ENCODE peak calls at places on chromosomes 6 and 20, in five cellular contexts. Y is upper lobe of right lung, V is astrocyte of the spinal cord, J is cardiac fibroblast, C is fibroblast of lung. W is an unnamed sample.
A peak's percentile ranks its signal among the peaks of the same experiment; 100 is the strongest.

GRCh38 chr6:138194221-138194620 is 24.1 kb downstream of the PBOV1 start:
- DNase-seq in Y (peak; percentile 78), C (no peak), J (no peak), V (no peak), W (no peak)

GRCh38 chr6:158867381-158868121 is 48.4 kb upstream of the EZR start:
- DNase-seq in C (no peak), Y (no peak), J (no peak), V (no peak), W (no peak)

GRCh38 chr20:34561661-34562060 is 3.1 kb downstream of the MAP1LC3A start:
- DNase-seq in Y (no peak), V (no peak), C (no peak), J (no peak), W (no peak)

GRCh38 chr6:36727491-36728021 is 29.9 kb downstream of the RAB44 start:
- DNase-seq in V (peak; percentile 42), J (peak; percentile 23), Y (no peak), C (no peak), W (peak; percentile 24)

GRCh38 chr20:840503-840857 is 7.0 kb downstream of the FAM110A start:
- DNase-seq in C (no peak), V (no peak), Y (no peak), J (no peak), W (no peak)

GRCh38 chr6:77470983-77471382 is 7.7 kb upstream of the HTR1B start:
- DNase-seq in C (no peak), V (no peak), J (peak; percentile 35), Y (no peak), W (no peak)

GRCh38 chr6:2854394-2854982 is 12.8 kb upstream of the SERPINB1 start:
- DNase-seq in V (no peak), Y (no peak), C (no peak), J (peak; percentile 92), W (no peak)

GRCh38 chr6:61867635-61868034 is 418.4 kb downstream of the KHDRBS2 start:
- DNase-seq in C (no peak), Y (no peak), V (no peak), J (no peak), W (no peak)

GRCh38 chr6:150981095-150981494 is 115.6 kb downstream of the MTHFD1L start:
- DNase-seq in Y (no peak), V (peak; percentile 28), C (no peak), J (no peak), W (no peak)

GRCh38 chr6:15310680-15311079 is 64.8 kb downstream of the JARID2 start:
- DNase-seq in C (no peak), Y (no peak), V (no peak), J (no peak), W (no peak)

GRCh38 chr6:49856282-49856681 is 10.1 kb downstream of the CRISP1 start:
- DNase-seq in V (no peak), J (no peak), Y (no peak), C (no peak), W (no peak)

GRCh38 chr20:41204304-41205265 is 67.2 kb downstream of the PLCG1 start:
- DNase-seq in V (no peak), C (no peak), Y (no peak), J (no peak), W (no peak)

GRCh38 chr6:112362827-112363565 is 15.9 kb downstream of the RFPL4B start:
- DNase-seq in Y (no peak), J (peak; percentile 23), C (no peak), V (no peak), W (no peak)

GRCh38 chr20:40763646-40764295 is 74.7 kb upstream of the MAFB start:
- DNase-seq in J (no peak), Y (no peak), V (peak; percentile 15), C (peak; percentile 54), W (no peak)

GRCh38 chr20:58619847-58620431 is 31.1 kb upstream of the STX16 start:
- DNase-seq in V (no peak), C (no peak), J (no peak), Y (no peak), W (no peak)

GRCh38 chr20:58624687-58625086 is 26.4 kb upstream of the STX16 start:
- DNase-seq in C (no peak), J (no peak), Y (no peak), V (no peak), W (no peak)

GRCh38 chr20:58622671-58623578 is 28.2 kb upstream of the STX16 start:
- DNase-seq in C (no peak), V (peak; percentile 84), J (peak; percentile 49), Y (no peak), W (no peak)

GRCh38 chr20:58623579-58624473 is 27.3 kb upstream of the STX16 start:
- DNase-seq in V (peak; percentile 98), J (peak; percentile 96), Y (no peak), C (peak; percentile 90), W (peak; percentile 85)

DNA sequence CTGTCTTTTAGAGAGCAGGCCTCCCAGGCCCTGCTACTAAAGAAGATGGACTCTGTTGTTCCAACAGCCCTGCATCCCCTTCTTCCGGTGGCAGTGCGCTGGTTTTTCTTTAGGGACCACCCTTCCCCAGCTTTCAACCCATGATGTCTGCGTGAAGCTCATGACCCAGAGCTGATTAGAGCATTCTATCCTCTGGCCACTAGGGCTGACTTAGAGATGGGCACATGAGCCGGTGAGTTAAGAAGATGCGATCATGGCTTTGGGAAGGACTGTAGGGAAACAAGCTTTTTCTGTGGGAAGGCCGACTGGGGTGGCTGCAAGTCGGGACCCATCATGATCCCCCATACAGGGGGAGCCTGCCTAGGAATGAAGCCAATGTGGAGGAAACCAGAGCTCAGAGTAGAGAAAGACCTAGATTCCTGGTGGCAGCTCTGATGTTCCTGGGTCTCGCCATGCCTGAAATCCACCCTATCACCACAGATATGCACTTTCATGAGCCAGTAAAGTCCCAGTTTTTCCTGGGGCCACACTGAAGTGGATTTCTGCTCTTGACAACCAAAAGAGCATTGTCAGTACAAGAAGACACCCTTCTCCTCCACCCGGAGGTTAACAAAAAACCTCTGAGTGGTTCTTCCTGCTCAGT is 29.1 kb upstream of the STX16 start:
- DNase-seq in V (no peak), C (no peak), J (peak; percentile 28), Y (no peak), W (no peak)
- TF ChIP-seq CTCF in V (peak; percentile 25), C (no peak), J (peak; percentile 35), Y (no peak), W (peak; percentile 21)

GRCh38 chr6:116925088-116925794 is 48.2 kb downstream of the RFX6 start:
- DNase-seq in V (no peak), J (no peak), C (no peak), Y (no peak), W (no peak)

GRCh38 chr6:116929825-116930224 is 52.8 kb downstream of the RFX6 start:
- DNase-seq in J (no peak), Y (no peak), C (no peak), V (no peak), W (no peak)

GRCh38 chr6:116922853-116923548 is 46.0 kb downstream of the RFX6 start:
- DNase-seq in C (no peak), J (no peak), V (no peak), Y (no peak), W (no peak)

GRCh38 chr6:116928667-116929066 is 51.6 kb downstream of the RFX6 start:
- DNase-seq in J (no peak), Y (no peak), C (no peak), V (no peak), W (no peak)

GRCh38 chr6:116924245-116924644 is 47.2 kb downstream of the RFX6 start:
- DNase-seq in Y (no peak), C (no peak), J (no peak), V (no peak), W (no peak)
- H3K4me3 ChIP-seq in Y (no peak overlapping the region), C (no peak overlapping the region), J (no peak overlapping the region), V (no peak overlapping the region), W (no peak overlapping the region)

DNA sequence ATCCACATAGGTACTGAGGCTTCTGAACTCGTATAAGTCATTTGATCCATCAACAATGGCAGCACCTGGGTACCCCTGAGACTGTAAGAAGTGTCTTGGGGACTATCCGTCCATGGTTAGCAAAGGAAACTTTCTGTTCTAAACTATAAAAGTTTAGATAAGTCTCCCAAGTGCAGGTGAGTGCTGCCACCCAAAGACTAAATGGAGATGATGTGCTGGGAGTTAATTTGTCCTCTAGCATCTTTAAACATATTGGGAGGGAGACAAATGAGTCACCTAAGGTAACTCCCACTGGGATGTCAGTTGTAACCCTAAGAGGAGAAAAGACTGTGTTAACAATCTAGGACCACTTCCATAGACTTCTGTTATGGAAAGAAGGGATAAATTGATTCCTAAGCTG is 6.2 kb downstream of the BEND6 start:
- DNase-seq in J (no peak), C (no peak), Y (no peak), V (no peak), W (no peak)
- TF ChIP-seq CTCF in J (no peak), C (no peak), Y (no peak), V (no peak), W (no peak)

DNA sequence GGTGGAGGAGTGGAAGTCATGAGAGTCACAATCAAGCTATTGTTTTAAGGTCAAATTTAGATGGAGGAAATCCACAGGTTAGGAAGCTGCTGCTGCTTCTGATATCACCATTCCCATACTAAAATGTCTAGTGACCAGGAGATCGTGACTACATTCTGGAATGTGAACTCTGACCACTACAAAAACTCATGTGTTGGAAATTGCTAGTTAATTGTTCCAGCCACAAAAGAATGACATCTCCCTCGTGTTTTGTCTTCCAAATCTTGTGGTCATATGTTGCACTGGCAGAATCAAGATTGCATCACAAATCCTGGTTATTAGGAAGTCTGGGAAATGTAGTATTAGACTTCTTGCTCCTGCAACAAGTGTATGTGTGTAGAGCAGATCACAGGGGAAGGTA is 441.9 kb downstream of the CD109 start:
- DNase-seq in C (peak; percentile 85), Y (no peak), J (peak; percentile 67), V (peak; percentile 68), W (peak; percentile 16)
- H3K4me3 ChIP-seq in C (no peak overlapping the region), Y (no peak overlapping the region), J (no peak overlapping the region), V (no peak overlapping the region), W (no peak overlapping the region)

GRCh38 chr6:119077643-119078448 is 618 bp downstream of the FAM184A start:
- DNase-seq in C (peak; percentile 19), V (peak; percentile 22), Y (peak; percentile 80), J (peak; percentile 8), W (no peak)
- TF ChIP-seq CTCF in C (no peak), V (no peak), Y (peak; percentile 41), J (no peak), W (no peak)

DNA sequence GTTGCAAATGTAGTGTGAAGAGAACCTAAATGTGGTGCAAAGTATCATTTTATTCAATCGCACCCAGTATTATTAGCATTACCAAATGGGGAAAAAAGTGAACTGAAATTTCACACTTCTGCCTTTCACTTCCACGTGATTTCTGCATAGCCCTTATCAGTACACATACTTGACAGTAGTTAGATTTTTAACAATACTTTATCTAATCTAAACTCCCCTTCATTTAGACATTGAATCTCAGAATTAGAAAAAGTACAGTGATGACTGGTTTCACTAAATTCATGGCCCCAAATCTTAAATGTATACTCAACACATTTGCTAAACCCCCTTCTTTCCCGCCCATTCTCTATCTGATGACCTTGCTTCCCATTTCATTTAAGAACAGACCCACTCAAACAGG is 14.3 kb downstream of the STX7 start:
- DNase-seq in C (no peak), V (no peak), J (no peak), Y (no peak), W (no peak)
- H3K4me3 ChIP-seq in C (no peak overlapping the region), V (no peak overlapping the region), J (no peak overlapping the region), Y (no peak overlapping the region), W (no peak overlapping the region)

GRCh38 chr20:47765715-47766594 is 19.3 kb downstream of the SULF2 start:
- DNase-seq in V (no peak), C (no peak), J (peak; percentile 56), Y (no peak), W (no peak)
- TF ChIP-seq CTCF in V (no peak), C (no peak), J (no peak), Y (no peak), W (no peak)

GRCh38 chr20:57007171-57007540 is 259.3 kb downstream of the BMP7 start:
- DNase-seq in J (no peak), C (no peak), Y (no peak), V (no peak), W (no peak)
- H3K4me3 ChIP-seq in J (no peak overlapping the region), C (no peak overlapping the region), Y (no peak overlapping the region), V (no peak overlapping the region), W (no peak overlapping the region)

GRCh38 chr6:90302320-90302719 is 5.7 kb upstream of the BACH2 start:
- DNase-seq in J (no peak), V (no peak), C (no peak), Y (no peak), W (no peak)
- TF ChIP-seq CTCF in J (no peak), V (no peak), C (no peak), Y (no peak), W (no peak)